ENCODE peak calls at places on chromosomes 3 and 15, in four cellular contexts. One of them, this sample, is unnamed.

GRCh38 chr3:123816673-123817207 is 67.4 kb downstream of the MYLK start:
- DNase-seq in A549: no peak
- DNase-seq in HepG2: no peak
- DNase-seq in K562: no peak
- DNase-seq in this sample: no peak

GRCh38 chr15:88498991-88499390 is 31.5 kb downstream of the MRPS11 start:
- DNase-seq in A549: no peak
- DNase-seq in K562: no peak
- DNase-seq in HepG2: no peak
- DNase-seq in this sample: no peak

GRCh38 chr15:63502843-63503738 is 1.3 kb upstream of the USP3 start:
- DNase-seq in A549: peak
- DNase-seq in K562: peak
- DNase-seq in HepG2: peak
- DNase-seq in this sample: peak

GRCh38 chr3:100002599-100003350 is 111.5 kb downstream of the FILIP1L start:
- DNase-seq in A549: peak
- DNase-seq in K562: peak
- DNase-seq in HepG2: peak
- DNase-seq in this sample: no peak

GRCh38 chr15:85831415-85832113 is 36.8 kb upstream of the KLHL25 start:
- DNase-seq in A549: peak
- DNase-seq in HepG2: peak
- DNase-seq in K562: peak
- DNase-seq in this sample: peak

GRCh38 chr3:40213556-40213955 is 96.0 kb upstream of the EIF1B start:
- DNase-seq in K562: no peak
- DNase-seq in A549: no peak
- DNase-seq in HepG2: no peak
- DNase-seq in this sample: no peak

GRCh38 chr3:46959169-46959515 is 17.4 kb downstream of the CCDC12 start:
- DNase-seq in HepG2: no peak
- DNase-seq in A549: no peak
- DNase-seq in K562: no peak
- DNase-seq in this sample: no peak

GRCh38 chr3:52055537-52056351 is 627 bp downstream of the DUSP7 start:
- DNase-seq in A549: peak
- DNase-seq in HepG2: peak
- DNase-seq in K562: peak
- DNase-seq in this sample: peak

GRCh38 chr3:22729981-22730380 is 473.1 kb upstream of the UBE2E2 start:
- DNase-seq in HepG2: no peak
- DNase-seq in A549: no peak
- DNase-seq in K562: no peak
- DNase-seq in this sample: no peak

GRCh38 chr3:185270956-185271332 is 17.1 kb upstream of the EHHADH start:
- DNase-seq in HepG2: no peak
- DNase-seq in K562: no peak
- DNase-seq in A549: no peak
- DNase-seq in this sample: no peak

GRCh38 chr3:178435575-178435974 is 100.7 kb upstream of the KCNMB2 start:
- DNase-seq in K562: no peak
- DNase-seq in A549: no peak
- DNase-seq in HepG2: no peak
- DNase-seq in this sample: no peak

GRCh38 chr3:189038773-189039720 is 132.7 kb upstream of the TPRG1 start:
- DNase-seq in A549: no peak
- DNase-seq in HepG2: no peak
- DNase-seq in K562: no peak
- DNase-seq in this sample: no peak

GRCh38 chr15:52337961-52338535 is 42.4 kb upstream of the MYO5C start:
- DNase-seq in HepG2: no peak
- DNase-seq in A549: no peak
- DNase-seq in K562: no peak
- DNase-seq in this sample: no peak

GRCh38 chr15:49656734-49657133 is 35.9 kb downstream of the DTWD1 start:
- DNase-seq in HepG2: no peak
- DNase-seq in K562: no peak
- DNase-seq in A549: no peak
- DNase-seq in this sample: no peak

GRCh38 chr3:188531210-188531609 is 377.3 kb downstream of the LPP start:
- DNase-seq in A549: no peak
- DNase-seq in K562: no peak
- DNase-seq in HepG2: peak
- DNase-seq in this sample: no peak

GRCh38 chr3:167651820-167652219 is 1.9 kb downstream of the WDR49 start:
- DNase-seq in A549: no peak
- DNase-seq in K562: no peak
- DNase-seq in HepG2: no peak
- DNase-seq in this sample: no peak

GRCh38 chr15:64844576-64845140 is 2.9 kb downstream of the PLEKHO2 start:
- DNase-seq in HepG2: no peak
- DNase-seq in A549: no peak
- DNase-seq in K562: no peak
- DNase-seq in this sample: no peak

GRCh38 chr15:43903864-43904290 is 77.1 kb downstream of the WDR76 start:
- DNase-seq in K562: peak
- DNase-seq in A549: peak
- DNase-seq in HepG2: peak
- DNase-seq in this sample: peak

GRCh38 chr15:25465835-25466234 is 27.0 kb upstream of the UBE3A start:
- DNase-seq in K562: no peak
- DNase-seq in HepG2: no peak
- DNase-seq in A549: no peak
- DNase-seq in this sample: no peak

DNA sequence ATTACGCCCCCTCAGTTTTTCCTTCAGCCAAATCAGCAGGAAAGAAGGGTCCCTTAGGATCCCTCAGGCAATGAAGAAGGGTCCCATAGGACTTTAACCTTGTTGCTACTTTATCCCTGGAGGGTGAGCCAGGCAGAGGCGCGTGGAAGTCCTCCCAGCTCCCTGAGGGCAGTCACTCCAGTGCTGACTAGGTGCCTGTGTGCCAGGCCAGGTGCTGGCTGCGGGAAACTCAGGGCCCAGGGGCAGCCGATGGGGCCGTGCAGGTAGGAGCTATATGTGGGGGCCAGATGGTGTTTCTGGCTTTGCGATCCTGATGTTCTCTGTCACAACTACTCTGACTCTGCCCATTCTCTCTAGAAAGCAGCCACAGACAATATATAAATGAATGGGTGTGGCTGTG is 42.8 kb upstream of the IQSEC1 start:
- DNase-seq in K562: no peak
- DNase-seq in A549: no peak
- DNase-seq in HepG2: no peak
- DNase-seq in this sample: no peak
- TF ChIP-seq MAX in K562: no peak
- TF ChIP-seq MAX in A549: no peak
- TF ChIP-seq MAX in HepG2: no peak
- TF ChIP-seq MAX in this sample: no peak

GRCh38 chr3:53230789-53231188 is 25.0 kb downstream of the TKT start:
- DNase-seq in A549: no peak
- DNase-seq in K562: no peak
- DNase-seq in HepG2: no peak
- DNase-seq in this sample: no peak
- TF ChIP-seq HMGXB4 in A549: no peak
- TF ChIP-seq HMGXB4 in K562: no peak
- TF ChIP-seq HMGXB4 in HepG2: no peak
- TF ChIP-seq HMGXB4 in this sample: no peak

GRCh38 chr15:68228971-68229385 is 550 bp downstream of the CLN6 start:
- DNase-seq in A549: no peak
- DNase-seq in K562: peak
- DNase-seq in HepG2: no peak
- DNase-seq in this sample: no peak
- TF ChIP-seq JUN in A549: no peak
- TF ChIP-seq JUN in K562: no peak
- TF ChIP-seq JUN in HepG2: no peak
- TF ChIP-seq JUN in this sample: no peak

DNA sequence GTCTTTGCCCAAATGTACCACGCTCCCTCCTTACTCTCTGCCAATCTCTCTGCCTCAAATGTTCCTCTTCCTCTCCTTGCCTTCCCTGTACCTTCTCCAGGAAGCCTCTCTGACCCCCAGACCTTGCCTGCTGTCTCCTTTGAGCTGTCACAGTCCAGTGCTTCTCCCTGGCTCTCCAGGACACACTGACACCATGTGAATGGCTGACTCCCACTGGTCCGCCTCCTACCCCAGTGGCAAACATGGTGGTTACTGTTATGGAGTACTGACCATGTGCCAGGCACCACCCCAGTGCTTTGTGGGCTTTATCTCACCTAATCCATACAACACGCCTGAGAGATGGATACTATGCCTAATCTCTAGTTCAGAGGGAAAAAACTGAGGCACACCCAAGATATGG is 141.9 kb downstream of the TPRA1 start:
- DNase-seq in HepG2: no peak
- DNase-seq in A549: no peak
- DNase-seq in K562: no peak
- DNase-seq in this sample: no peak
- TF ChIP-seq MAX in HepG2: no peak
- TF ChIP-seq MAX in A549: no peak
- TF ChIP-seq MAX in K562: no peak
- TF ChIP-seq MAX in this sample: no peak

GRCh38 chr3:116614795-116615362 is 94.7 kb upstream of the TUSC7 start:
- DNase-seq in K562: no peak
- DNase-seq in HepG2: peak
- DNase-seq in A549: peak
- DNase-seq in this sample: no peak
- TF ChIP-seq HMGXB4 in K562: no peak
- TF ChIP-seq HMGXB4 in HepG2: no peak
- TF ChIP-seq HMGXB4 in A549: no peak
- TF ChIP-seq HMGXB4 in this sample: no peak

GRCh38 chr3:109278546-109278945 is 37.8 kb downstream of the DPPA2 start:
- DNase-seq in HepG2: no peak
- DNase-seq in K562: no peak
- DNase-seq in A549: no peak
- DNase-seq in this sample: no peak

GRCh38 chr3:109275702-109276293 is 40.5 kb downstream of the DPPA2 start:
- DNase-seq in HepG2: peak
- DNase-seq in K562: peak
- DNase-seq in A549: peak
- DNase-seq in this sample: peak

GRCh38 chr3:109284071-109284470 is 32.2 kb downstream of the DPPA2 start:
- DNase-seq in K562: no peak
- DNase-seq in HepG2: no peak
- DNase-seq in A549: no peak
- DNase-seq in this sample: no peak

DNA sequence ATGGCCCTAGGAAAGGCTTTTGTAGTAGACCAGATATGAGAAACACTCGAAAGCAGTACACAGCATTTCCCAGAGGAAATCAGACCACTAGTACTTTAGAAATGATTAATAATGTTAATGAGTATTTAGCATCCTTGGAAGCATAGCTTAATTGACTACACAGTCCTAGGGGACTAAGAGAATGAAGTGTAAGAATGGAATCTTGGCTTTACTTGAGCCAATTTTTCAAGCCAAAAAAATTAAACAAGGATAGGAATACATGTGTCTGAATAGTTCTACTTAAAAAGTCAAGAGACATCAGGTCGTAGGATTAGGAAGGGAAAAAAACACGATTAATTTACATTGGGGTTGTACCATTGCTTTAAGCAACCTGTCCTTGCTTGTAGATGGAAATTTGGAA is 38.2 kb downstream of the DPPA2 start:
- DNase-seq in K562: no peak
- DNase-seq in A549: no peak
- DNase-seq in HepG2: no peak
- DNase-seq in this sample: no peak
- TF ChIP-seq JUN in K562: no peak
- TF ChIP-seq JUN in A549: no peak
- TF ChIP-seq JUN in HepG2: no peak
- TF ChIP-seq JUN in this sample: no peak

DNA sequence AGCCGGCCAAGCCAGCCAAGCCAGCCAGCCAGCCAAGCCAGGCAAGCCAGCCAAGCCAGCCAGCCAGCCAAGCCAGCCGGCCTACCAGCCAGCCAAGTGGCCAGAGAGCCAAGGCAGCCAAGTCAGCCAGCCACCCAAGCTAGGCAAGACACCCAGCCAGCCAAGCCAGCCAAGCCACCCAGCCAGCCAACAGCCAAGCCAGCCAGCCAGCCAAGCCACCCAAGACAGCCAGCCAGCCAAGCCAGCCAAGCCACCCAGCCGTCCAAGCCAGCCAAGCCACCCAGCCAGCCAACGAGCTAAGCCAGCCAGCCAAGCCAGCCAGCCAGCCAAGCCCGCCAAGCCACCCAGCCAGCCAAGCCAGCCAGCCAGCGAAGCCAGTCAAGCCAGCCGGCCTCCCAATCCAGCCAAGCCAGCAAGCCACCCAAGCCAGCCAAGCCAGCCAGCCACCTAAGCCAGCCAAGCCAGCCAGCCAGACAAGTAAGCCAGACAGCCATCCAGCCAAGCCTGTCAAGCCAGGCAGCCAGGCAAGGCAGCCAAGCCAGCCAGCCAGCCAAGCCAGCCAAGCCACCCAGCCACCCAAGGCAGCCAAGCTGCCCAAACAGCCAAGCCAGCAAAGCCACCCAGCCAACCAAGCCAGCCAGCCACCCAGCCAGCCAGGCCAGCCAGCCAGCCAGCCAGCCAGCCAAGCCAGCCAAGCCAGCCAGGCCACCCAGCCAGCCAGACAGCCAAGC is 200.5 kb downstream of the GOLGA6L6 start:
- DNase-seq in A549: no peak
- DNase-seq in K562: no peak
- DNase-seq in HepG2: no peak
- DNase-seq in this sample: peak
- TF ChIP-seq MAX in A549: no peak
- TF ChIP-seq MAX in K562: no peak
- TF ChIP-seq MAX in HepG2: no peak
- TF ChIP-seq MAX in this sample: no peak